ENCODE peak calls at places on chromosome 21, in four cellular contexts. T, Z, F and S are unnamed samples.

GRCh38 chr21:24941316-24942185 is 665.7 kb downstream of the MRPL39 start:
- DNase-seq in T (no peak), Z (no peak), F (no peak), S (no peak)

GRCh38 chr21:26096494-26096893 is 74.1 kb downstream of the APP start:
- DNase-seq in T (no peak), Z (no peak), F (no peak), S (no peak)

GRCh38 chr21:44012474-44013379 is 618 bp downstream of the TRAPPC10 start:
- DNase-seq in T (peak), Z (peak), F (peak), S (peak)

GRCh38 chr21:28521932-28522826 is 470.5 kb downstream of the LTN1 start:
- DNase-seq in T (no peak), Z (no peak), F (no peak), S (no peak)

GRCh38 chr21:32278068-32278467 is 781 bp downstream of the MIS18A start:
- DNase-seq in T (no peak), Z (no peak), F (no peak), S (no peak)

GRCh38 chr21:36733857-36734256 is 34.9 kb downstream of the SIM2 start:
- DNase-seq in T (no peak), Z (no peak), F (no peak), S (no peak)

GRCh38 chr21:36509966-36510742 is 30.2 kb upstream of the CLDN14 start:
- DNase-seq in T (no peak), Z (no peak), F (no peak), S (no peak)

GRCh38 chr21:29753216-29753615 is 186.6 kb downstream of the GRIK1 start:
- DNase-seq in T (no peak), Z (no peak), F (no peak), S (no peak)

GRCh38 chr21:36694041-36694515 is 4.8 kb upstream of the SIM2 start:
- DNase-seq in T (no peak), Z (no peak), F (no peak), S (no peak)

GRCh38 chr21:14591277-14591876 is 45.3 kb upstream of the SAMSN1 start:
- DNase-seq in T (no peak), Z (no peak), F (no peak), S (no peak)

GRCh38 chr21:25408666-25409065 is 198.6 kb downstream of the MRPL39 start:
- DNase-seq in T (no peak), Z (no peak), F (no peak), S (no peak)

GRCh38 chr21:43716376-43717165 is 2.4 kb upstream of the PDXK start:
- DNase-seq in T (no peak), Z (no peak), F (peak), S (no peak)

GRCh38 chr21:26385721-26386120 is 187.4 kb downstream of the CYYR1 start:
- DNase-seq in T (no peak), Z (no peak), F (no peak), S (no peak)

GRCh38 chr21:44854664-44855446 is 18.6 kb downstream of the PTTG1IP start:
- DNase-seq in T (no peak), Z (peak), F (no peak), S (no peak)

GRCh38 chr21:44434936-44435635 is 20.2 kb upstream of the LRRC3 start:
- DNase-seq in T (no peak), Z (no peak), F (no peak), S (no peak)

GRCh38 chr21:26469789-26470188 is 103.3 kb downstream of the CYYR1 start:
- DNase-seq in T (no peak), Z (no peak), F (no peak), S (no peak)

GRCh38 chr21:29175408-29176147 is 45.1 kb downstream of the MAP3K7CL start:
- DNase-seq in T (no peak), Z (no peak), F (no peak), S (peak)

GRCh38 chr21:27647401-27647800 is 680.5 kb upstream of the ADAMTS5 start:
- DNase-seq in T (no peak), Z (no peak), F (no peak), S (no peak)

GRCh38 chr21:33399821-33400220 is 3.4 kb upstream of the IFNGR2 start:
- DNase-seq in T (no peak), Z (no peak), F (no peak), S (no peak)
- TF ChIP-seq CREM in T (no peak), Z (no peak), F (no peak), S (no peak)

GRCh38 chr21:17506936-17507335 is 5.9 kb upstream of the CXADR start:
- DNase-seq in T (no peak), Z (no peak), F (no peak), S (no peak)

GRCh38 chr21:17513214-17514123 is 626 bp downstream of the CXADR start:
- DNase-seq in T (peak), Z (peak), F (no peak), S (peak)

GRCh38 chr21:17514124-17514481 is 1.3 kb downstream of the CXADR start:
- DNase-seq in T (no peak), Z (no peak), F (no peak), S (peak)

GRCh38 chr21:17512245-17513213 is at the start of gene CXADR:
- DNase-seq in T (peak), Z (peak), F (no peak), S (peak)
- TF ChIP-seq CREM in T (peak), Z (peak), F (peak), S (no peak)

DNA sequence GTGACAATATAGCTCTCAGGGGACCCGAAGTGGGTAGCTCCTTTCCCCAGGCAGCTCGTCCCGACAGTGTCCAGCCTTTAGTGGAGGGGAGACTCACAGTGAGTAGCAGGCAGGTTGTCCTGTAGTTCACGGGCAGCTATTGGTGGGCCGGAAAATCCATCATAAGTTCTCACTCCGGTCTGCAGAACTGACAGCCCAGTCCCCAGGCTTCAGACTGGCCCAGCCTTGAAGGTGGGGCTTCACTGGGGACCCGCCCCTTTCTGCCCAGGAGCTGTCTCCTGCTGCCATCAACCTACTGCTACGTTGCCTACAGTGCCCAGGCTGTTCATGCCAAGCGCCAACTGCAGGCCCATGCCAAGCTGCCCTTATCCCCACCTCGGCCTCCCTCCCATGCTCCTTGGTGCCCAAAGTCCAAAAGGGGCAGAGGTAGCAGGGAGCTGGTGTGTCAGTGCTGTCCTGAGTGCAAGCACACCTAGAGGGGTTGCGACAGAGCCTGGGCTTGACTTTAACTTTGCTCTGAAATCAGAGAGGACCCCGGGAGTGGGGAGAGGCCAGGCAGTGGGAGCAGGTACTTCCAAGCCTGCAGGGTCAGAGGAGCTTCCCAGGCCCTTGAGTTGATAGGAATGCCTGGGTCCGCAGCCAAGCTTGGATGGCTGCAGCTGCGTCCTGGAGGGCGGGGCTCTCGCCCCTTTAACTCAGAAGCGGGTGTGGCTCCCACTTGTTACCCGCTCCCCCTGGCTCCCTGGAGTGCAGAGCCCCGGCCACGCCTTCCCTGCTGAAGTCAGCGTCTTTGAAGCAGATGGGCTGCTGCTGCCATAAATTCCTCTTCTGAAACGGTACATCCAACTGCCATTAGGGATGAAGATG is 1144.3 kb upstream of the NCAM2 start:
- DNase-seq in T (peak), Z (peak), F (no peak), S (no peak)
- TF ChIP-seq CREM in T (no peak), Z (no peak), F (no peak), S (no peak)

GRCh38 chr21:45910548-45911221 is 70.9 kb upstream of the COL6A1 start:
- DNase-seq in T (no peak), Z (no peak), F (no peak), S (no peak)
- TF ChIP-seq CREM in T (no peak), Z (no peak), F (no peak), S (no peak)

DNA sequence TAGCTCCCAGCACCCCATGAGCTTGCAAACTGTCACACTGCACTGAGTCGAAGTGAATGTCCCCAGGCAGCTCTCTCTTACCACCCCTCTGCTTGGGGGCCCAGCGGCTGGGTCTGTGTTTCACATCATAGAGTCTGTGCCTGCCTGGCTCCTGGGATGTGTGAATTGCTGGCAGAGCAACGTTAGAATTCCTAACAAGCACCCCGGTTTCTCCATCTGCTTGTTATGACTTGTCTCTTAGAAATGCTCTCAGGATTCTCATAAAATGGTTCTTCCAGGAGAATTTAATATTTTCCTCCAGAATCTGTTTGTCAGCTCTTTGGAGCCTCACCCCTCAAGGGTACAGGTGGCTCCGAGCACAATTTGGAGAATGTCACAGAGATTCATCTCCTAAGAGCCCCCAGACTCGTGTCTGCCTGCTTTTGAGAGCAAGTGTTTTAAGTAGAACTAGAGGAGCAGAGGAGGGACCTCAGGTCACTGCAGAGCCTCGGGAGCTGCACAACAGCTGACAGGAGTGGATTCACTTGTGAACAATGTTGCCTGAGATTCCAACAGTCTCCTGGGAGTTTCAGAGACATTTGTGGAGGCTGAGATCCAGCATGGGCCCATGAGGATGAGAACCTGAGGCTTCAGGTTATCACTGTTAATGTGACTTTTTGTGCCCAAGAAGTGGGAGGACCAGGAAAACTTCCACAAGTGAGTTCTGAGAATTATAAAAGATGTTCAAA is 131.5 kb downstream of the KCNJ6 start:
- DNase-seq in T (no peak), Z (no peak), F (no peak), S (no peak)
- TF ChIP-seq CREM in T (no peak), Z (no peak), F (no peak), S (no peak)

GRCh38 chr21:22885079-22885478 is 1886.9 kb downstream of the NCAM2 start:
- DNase-seq in T (no peak), Z (no peak), F (no peak), S (no peak)
- TF ChIP-seq CREM in T (no peak), Z (no peak), F (no peak), S (no peak)

GRCh38 chr21:31234936-31235335 is 109.1 kb downstream of the TIAM1 start:
- DNase-seq in T (no peak), Z (no peak), F (no peak), S (no peak)
- TF ChIP-seq CREM in T (no peak), Z (no peak), F (no peak), S (no peak)

GRCh38 chr21:16460936-16461335 is 731.2 kb downstream of the USP25 start:
- DNase-seq in T (peak), Z (no peak), F (no peak), S (no peak)
- TF ChIP-seq CREM in T (no peak), Z (no peak), F (no peak), S (no peak)

GRCh38 chr21:35268261-35268660 is 219.2 kb upstream of the RUNX1 start:
- DNase-seq in T (no peak), Z (no peak), F (no peak), S (no peak)

GRCh38 chr21:35266546-35266945 is 217.4 kb upstream of the RUNX1 start:
- DNase-seq in T (no peak), Z (no peak), F (no peak), S (no peak)

GRCh38 chr21:35268817-35269216 is 219.7 kb upstream of the RUNX1 start:
- DNase-seq in T (no peak), Z (no peak), F (no peak), S (no peak)

GRCh38 chr21:35259452-35259851 is 210.3 kb upstream of the RUNX1 start:
- DNase-seq in T (no peak), Z (no peak), F (no peak), S (no peak)

DNA sequence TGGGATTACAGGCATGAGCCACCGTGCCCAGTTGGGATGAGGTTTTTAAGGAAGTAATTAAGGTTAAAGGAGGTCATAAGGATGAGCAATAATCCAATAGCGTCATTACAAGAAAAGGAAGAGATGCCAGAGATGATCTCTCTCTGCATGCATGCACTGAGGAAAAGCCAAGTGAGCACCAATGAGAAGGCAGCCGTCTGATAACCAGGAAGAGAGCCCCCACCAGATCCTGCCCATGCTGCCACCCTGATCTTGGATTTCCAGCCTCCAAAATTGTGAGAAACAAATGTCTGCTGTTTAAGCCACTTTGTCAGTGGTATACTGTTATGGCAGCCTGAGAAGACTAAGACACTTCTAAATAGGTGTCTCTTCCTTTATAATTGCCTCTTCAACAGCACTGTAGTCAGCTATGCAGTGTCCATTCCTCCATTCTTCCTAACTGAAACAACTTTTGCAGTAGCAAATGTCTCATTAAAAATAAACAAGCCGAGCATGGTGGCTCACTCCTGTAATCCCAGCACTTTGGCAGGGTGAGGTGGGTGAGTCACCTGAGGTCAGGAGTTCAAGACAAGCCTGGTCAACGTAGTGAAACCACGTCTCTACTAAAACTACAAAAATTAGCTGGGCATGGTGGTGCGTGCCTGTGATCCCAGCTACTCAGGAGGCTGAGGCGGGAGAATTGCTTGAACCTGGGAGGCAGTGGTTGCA is 216.2 kb upstream of the RUNX1 start:
- DNase-seq in T (no peak), Z (no peak), F (no peak), S (no peak)
- TF ChIP-seq CREM in T (no peak), Z (no peak), F (no peak), S (no peak)

GRCh38 chr21:42627527-42628289 is 25.7 kb upstream of the PDE9A start:
- DNase-seq in T (no peak), Z (no peak), F (no peak), S (no peak)

GRCh38 chr21:42631142-42631541 is 22.3 kb upstream of the PDE9A start:
- DNase-seq in T (no peak), Z (no peak), F (no peak), S (no peak)

GRCh38 chr21:42632336-42632751 is 21.1 kb upstream of the PDE9A start:
- DNase-seq in T (no peak), Z (no peak), F (no peak), S (no peak)

GRCh38 chr21:42630626-42631025 is 22.8 kb upstream of the PDE9A start:
- DNase-seq in T (no peak), Z (no peak), F (no peak), S (no peak)

DNA sequence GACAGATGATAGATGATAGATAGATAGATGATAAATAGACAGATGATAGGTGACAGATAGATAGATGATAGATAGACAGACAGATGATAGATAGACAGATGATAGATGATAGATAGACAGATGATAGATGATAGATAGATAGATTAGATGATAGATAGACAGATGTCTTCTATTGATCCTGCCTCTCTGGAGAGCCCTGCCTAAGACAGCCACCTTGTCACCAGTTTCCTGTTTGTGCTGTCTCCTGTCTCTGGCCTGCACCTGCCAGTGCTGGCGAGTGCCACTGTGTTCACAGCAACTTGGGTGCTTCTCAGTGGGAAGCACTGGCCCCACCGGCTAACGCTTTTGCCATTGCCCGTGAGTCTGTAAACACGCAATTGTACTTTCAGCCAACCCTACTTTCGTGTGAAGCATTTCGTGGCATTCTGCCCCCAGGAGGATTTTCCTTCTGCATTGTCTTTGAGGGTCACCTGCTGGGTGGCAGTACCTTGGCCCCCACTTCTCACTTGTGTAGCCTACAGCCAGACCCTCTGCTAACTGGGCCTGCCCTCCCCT is 23.5 kb upstream of the PDE9A start:
- DNase-seq in T (no peak), Z (no peak), F (no peak), S (no peak)
- TF ChIP-seq CREM in T (no peak), Z (no peak), F (no peak), S (no peak)